ENCODE peak calls at places on chromosomes 4 and X, in four cellular contexts. V, X, H and M are unnamed samples.

GRCh38 chrX:45801554-45801953 is 600.9 kb upstream of the DIPK2B start:
- DNase-seq in X (no peak), H (peak), V (no peak), M (no peak)

GRCh38 chrX:2903366-2903765 is 25.8 kb downstream of the ARSD start:
- DNase-seq in X (no peak), V (no peak), H (no peak), M (no peak)

GRCh38 chrX:48497871-48498270 is 10.9 kb upstream of the PORCN start:
- DNase-seq in H (no peak), V (no peak), X (no peak), M (no peak)

GRCh38 chr4:67883463-67883862 is 339 bp downstream of the TMPRSS11D start:
- DNase-seq in V (no peak), X (no peak), H (no peak), M (no peak)

GRCh38 chr4:143199503-143199902 is 14.8 kb downstream of the USP38 start:
- DNase-seq in V (no peak), X (no peak), H (no peak), M (no peak)

GRCh38 chr4:145937021-145937861 is 1.4 kb downstream of the ZNF827 start:
- DNase-seq in X (peak), V (peak), H (peak), M (peak)

GRCh38 chrX:11465648-11466411 is 172.6 kb downstream of the AMELX start:
- DNase-seq in V (no peak), X (no peak), H (no peak), M (no peak)

GRCh38 chrX:10235851-10236250 is 79.1 kb downstream of the CLCN4 start:
- DNase-seq in V (no peak), X (no peak), H (peak), M (no peak)

GRCh38 chr4:110033994-110034393 is 121.3 kb downstream of the EGF start:
- DNase-seq in X (peak), H (no peak), V (peak), M (no peak)

GRCh38 chr4:177051473-177052060 is 258.1 kb upstream of the NEIL3 start:
- DNase-seq in X (peak), H (peak), V (peak), M (no peak)

GRCh38 chr4:38236503-38236902 is 276.3 kb downstream of the PTTG2 start:
- DNase-seq in X (no peak), V (no peak), H (no peak), M (no peak)

GRCh38 chrX:123648028-123648810 is 84.6 kb downstream of the THOC2 start:
- DNase-seq in X (no peak), H (peak), V (no peak), M (no peak)

GRCh38 chr4:14994242-14994641 is 8.0 kb upstream of the CPEB2 start:
- DNase-seq in H (no peak), X (no peak), V (no peak), M (no peak)

GRCh38 chrX:29941292-29941691 is 274.1 kb upstream of the MAGEB2 start:
- DNase-seq in V (no peak), H (no peak), X (no peak), M (no peak)

GRCh38 chrX:46653482-46653881 is 79.9 kb downstream of the CHST7 start:
- DNase-seq in H (no peak), V (no peak), X (no peak), M (no peak)

GRCh38 chrX:123339201-123339905 is 155.3 kb downstream of the GRIA3 start:
- DNase-seq in V (no peak), X (no peak), H (peak), M (no peak)

GRCh38 chrX:153780678-153781427 is at the start of gene SRPK3:
- DNase-seq in X (no peak), H (peak), V (no peak), M (no peak)

GRCh38 chr4:141389649-141390048 is 169.0 kb downstream of the ZNF330 start:
- DNase-seq in V (no peak), H (no peak), X (no peak), M (no peak)

GRCh38 chrX:46184749-46185148 is 360.5 kb downstream of the ZNF674 start:
- DNase-seq in V (no peak), X (no peak), H (no peak), M (no peak)

GRCh38 chr4:159279084-159279483 is 176.2 kb downstream of the RAPGEF2 start:
- DNase-seq in X (no peak), H (no peak), V (no peak), M (no peak)

GRCh38 chr4:168695288-168695687 is 198.4 kb downstream of the PALLD start:
- DNase-seq in V (no peak), X (no peak), H (peak), M (no peak)

GRCh38 chr4:3472411-3473141 is 9.5 kb downstream of the DOK7 start:
- DNase-seq in X (no peak), V (no peak), H (no peak), M (no peak)